ENCODE peak calls at places on chromosomes 12 and 14, in four cellular contexts. E, F, I and H are unnamed samples.
A peak's percentile ranks its signal among the peaks of the same experiment; 100 is the strongest.

GRCh38 chr12:76777765-76778216 is 13.9 kb downstream of the ZDHHC17 start:
- DNase-seq in E (no peak), F (no peak), I (no peak), H (no peak)

GRCh38 chr12:120347766-120348165 is 20.2 kb upstream of the PLA2G1B start:
- DNase-seq in F (no peak), I (no peak), E (no peak), H (no peak)

GRCh38 chr12:6450091-6450868 is 1.6 kb upstream of the TAPBPL start:
- DNase-seq in F (peak; percentile 51), E (no peak), I (no peak), H (no peak)

GRCh38 chr12:83826112-83826511 is 1086.5 kb downstream of the SLC6A15 start:
- DNase-seq in E (peak; percentile 52), I (no peak), F (no peak), H (no peak)

GRCh38 chr12:46763230-46763629 is 62.6 kb downstream of the SLC38A4 start:
- DNase-seq in F (no peak), I (no peak), E (no peak), H (no peak)

GRCh38 chr12:2322554-2323120 is 269.9 kb downstream of the CACNA1C start:
- DNase-seq in I (no peak), F (no peak), E (no peak), H (no peak)

GRCh38 chr12:70756791-70757190 is 119.6 kb upstream of the PTPRB start:
- DNase-seq in E (no peak), F (no peak), I (no peak), H (no peak)

GRCh38 chr12:3972576-3972975 is 99.4 kb upstream of the PARP11 start:
- DNase-seq in F (no peak), I (no peak), E (no peak), H (no peak)

GRCh38 chr12:92270501-92270900 is 124.9 kb upstream of the BTG1 start:
- DNase-seq in I (no peak), E (no peak), F (no peak), H (no peak)

GRCh38 chr12:102958073-102958829 is 777 bp downstream of the ASCL1 start:
- DNase-seq in E (peak; percentile 6), I (no peak), F (peak; percentile 72), H (no peak)

GRCh38 chr12:80763874-80764273 is 47.2 kb downstream of the MYF5 start:
- DNase-seq in F (no peak), I (no peak), E (peak; percentile 21), H (no peak)

GRCh38 chr14:51209457-51209856 is 30.6 kb upstream of the TMX1 start:
- DNase-seq in F (no peak), E (no peak), I (no peak), H (no peak)

GRCh38 chr14:51996148-51996746 is 6.9 kb downstream of the RTRAF start:
- DNase-seq in F (no peak), E (peak; percentile 40), I (no peak), H (no peak)

GRCh38 chr12:105083041-105083440 is 1.2 kb downstream of the ALDH1L2 start:
- DNase-seq in I (no peak), E (no peak), F (no peak), H (no peak)

GRCh38 chr14:99777956-99778355 is 15.3 kb upstream of the EML1 start:
- DNase-seq in E (no peak), I (no peak), F (no peak), H (no peak)

GRCh38 chr14:73753887-73754880 is 40.0 kb upstream of the PNMA1 start:
- DNase-seq in F (no peak), I (no peak), E (no peak), H (no peak)

GRCh38 chr14:101783260-101784016 is 21.9 kb downstream of the PPP2R5C start:
- DNase-seq in E (no peak), F (peak; percentile 55), I (no peak), H (no peak)

GRCh38 chr14:52949711-52950409 is 990 bp downstream of the FERMT2 start:
- DNase-seq in E (peak; percentile 43), F (no peak), I (no peak), H (no peak)

GRCh38 chr14:69996197-69996596 is 117.0 kb downstream of the SMOC1 start:
- DNase-seq in F (no peak), E (peak; percentile 71), I (no peak), H (no peak)

GRCh38 chr14:31884776-31885379 is 192.2 kb upstream of the ARHGAP5 start:
- DNase-seq in F (no peak), I (no peak), E (no peak), H (no peak)

GRCh38 chr12:49131051-49131972 is at the start of gene TUBA1B:
- DNase-seq in E (peak; percentile 77), F (peak; percentile 97), I (peak; percentile 84), H (peak; percentile 63)

GRCh38 chr14:104254735-104255400 is 116.5 kb downstream of the KIF26A start:
- DNase-seq in F (no peak), I (no peak), E (no peak), H (no peak)

GRCh38 chr14:92506230-92506629 is 7.4 kb upstream of the RIN3 start:
- DNase-seq in I (no peak), E (no peak), F (no peak), H (no peak)

GRCh38 chr12:127599441-127599840 is 667.5 kb upstream of the TMEM132C start:
- DNase-seq in E (no peak), I (no peak), F (no peak), H (no peak)

GRCh38 chr12:25985296-25985992 is 27.0 kb downstream of the RASSF8 start:
- DNase-seq in F (no peak), I (no peak), E (no peak), H (no peak)

GRCh38 chr12:27105746-27106536 is 23.6 kb upstream of the C12orf71 start:
- DNase-seq in F (no peak), I (no peak), E (peak; percentile 20), H (no peak)

GRCh38 chr12:51706206-51706605 is 115.2 kb downstream of the SCN8A start:
- DNase-seq in E (no peak), I (no peak), F (no peak), H (no peak)

GRCh38 chr12:51699219-51699618 is 108.2 kb downstream of the SCN8A start:
- DNase-seq in E (no peak), F (no peak), I (no peak), H (no peak)

GRCh38 chr12:51705450-51705849 is 114.4 kb downstream of the SCN8A start:
- DNase-seq in F (no peak), E (no peak), I (no peak), H (no peak)

GRCh38 chr12:51700887-51701286 is 109.9 kb downstream of the SCN8A start:
- DNase-seq in F (no peak), E (no peak), I (no peak), H (no peak)

DNA sequence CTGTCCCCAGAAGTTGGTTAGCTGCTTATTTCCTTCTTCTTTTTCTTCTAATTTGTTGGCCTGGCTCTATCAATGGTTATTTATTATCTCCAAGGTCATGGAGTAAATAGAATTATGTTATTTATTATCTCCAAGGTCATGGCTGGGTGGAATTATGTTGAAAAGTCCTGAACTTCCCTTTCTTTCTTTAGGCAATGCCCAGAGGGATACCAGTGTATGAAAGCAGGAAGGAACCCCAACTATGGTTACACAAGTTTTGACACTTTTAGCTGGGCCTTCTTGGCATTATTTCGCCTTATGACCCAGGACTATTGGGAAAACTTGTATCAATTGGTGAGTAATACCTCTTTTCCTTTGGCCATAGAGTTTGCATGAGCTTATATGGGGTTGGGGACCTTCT is 111.5 kb downstream of the SCN8A start:
- DNase-seq in I (no peak), F (no peak), E (no peak), H (no peak)
- H3K27ac ChIP-seq in I (no peak overlapping the region), F (no peak overlapping the region), E (no peak overlapping the region), H (no peak overlapping the region)

GRCh38 chr12:64625243-64626077 is 15.2 kb downstream of the RASSF3 start:
- DNase-seq in I (no peak), E (peak; percentile 84), F (peak; percentile 84), H (peak; percentile 76)
- H3K4me3 ChIP-seq in I (peak overlapping the region; percentile 83), E (peak overlapping the region; percentile 29), F (no peak overlapping the region), H (peak overlapping the region; percentile 50)

GRCh38 chr12:88903333-88903732 is 323.1 kb upstream of the KITLG start:
- DNase-seq in E (no peak), I (no peak), F (no peak), H (no peak)
- H3K27me3 ChIP-seq in E (no peaks in the 10 kb centered on the region), I (no peaks in the 10 kb centered on the region), F (no peaks in the 10 kb centered on the region), H (no peaks in the 10 kb centered on the region)

DNA sequence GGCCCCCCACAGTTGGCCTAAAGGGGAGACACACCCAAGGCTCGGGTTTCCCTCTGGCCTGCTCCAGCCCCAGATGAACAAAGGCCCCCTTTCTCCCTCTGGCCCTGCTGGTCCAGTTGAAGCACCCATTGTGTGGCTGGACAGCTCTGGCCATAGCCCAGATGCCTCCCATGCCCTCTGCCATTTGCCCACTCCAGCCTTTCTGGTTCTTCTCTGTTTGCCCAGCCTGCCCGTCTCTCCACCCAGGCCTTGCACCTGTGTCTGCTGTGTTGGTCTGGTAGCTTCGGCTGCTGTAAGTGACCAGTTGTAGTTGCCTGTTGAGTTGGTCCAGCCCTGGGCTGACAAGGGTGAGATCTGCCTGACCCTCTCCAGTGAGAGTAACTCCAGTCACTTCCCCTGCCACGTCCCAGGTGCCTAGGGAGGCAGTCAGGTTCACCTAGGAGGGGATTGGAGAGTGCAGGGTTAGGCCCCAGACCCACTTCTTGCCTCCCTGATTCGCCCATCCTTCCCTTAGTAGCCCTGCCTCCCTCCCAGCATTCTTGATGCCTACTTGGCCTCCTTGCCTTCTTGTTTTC is 3.0 kb downstream of the B4GALNT1 start:
- DNase-seq in F (no peak), I (no peak), E (no peak), H (no peak)
- H3K27ac ChIP-seq in F (no peak overlapping the region), I (no peak overlapping the region), E (no peak overlapping the region), H (no peak overlapping the region)

DNA sequence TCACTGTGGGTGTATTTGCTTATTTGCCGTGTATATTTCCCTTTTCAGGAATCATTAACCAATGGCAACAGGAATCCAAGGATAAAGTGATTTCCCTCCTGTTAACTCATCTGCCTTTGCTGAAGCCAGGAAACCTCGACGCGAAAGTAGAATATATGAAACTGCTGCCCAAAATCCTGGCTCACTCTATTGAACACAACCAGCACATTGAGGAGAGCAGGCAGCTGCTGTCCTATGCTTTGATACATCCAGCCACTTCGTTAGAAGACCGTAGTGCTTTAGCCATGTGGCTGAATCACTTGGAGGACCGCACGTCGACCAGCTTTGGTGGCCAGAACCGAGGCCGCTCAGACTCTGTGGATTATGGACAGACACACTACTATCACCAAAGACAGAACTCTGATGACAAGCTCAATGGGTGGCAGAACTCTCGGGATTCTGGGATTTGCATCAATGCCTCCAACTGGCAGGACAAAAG is 135.1 kb downstream of the SAMD4A start:
- DNase-seq in E (no peak), I (no peak), F (no peak), H (no peak)
- H3K4me3 ChIP-seq in E (no peak overlapping the region), I (no peak overlapping the region), F (no peak overlapping the region), H (no peak overlapping the region)